ENCODE peak calls at places on chromosomes 13 and 19, in six cellular contexts. X, M, Y, F, T and J are unnamed samples.

GRCh38 chr13:95535243-95535642 is 17.3 kb upstream of the CLDN10 start:
- DNase-seq in X (peak), M (no peak), Y (no peak), F (no peak), T (no peak), J (no peak)

GRCh38 chr19:52007805-52008557 is at the start of gene ZNF615:
- DNase-seq in X (peak), M (peak), Y (peak), F (peak), T (peak), J (peak)

GRCh38 chr13:94324409-94325147 is 154.9 kb downstream of the DCT start:
- DNase-seq in X (no peak), M (no peak), Y (no peak), F (no peak), T (no peak), J (no peak)

GRCh38 chr19:39246951-39247669 is 1.5 kb downstream of the IFNL4 start:
- DNase-seq in X (no peak), M (no peak), Y (no peak), F (no peak), T (no peak), J (no peak)

GRCh38 chr19:13095934-13096890 is 6.4 kb downstream of the LYL1 start:
- DNase-seq in X (peak), M (peak), Y (peak), F (no peak), T (no peak), J (no peak)

GRCh38 chr13:78228940-78229339 is 310.3 kb upstream of the EDNRB start:
- DNase-seq in X (no peak), M (no peak), Y (no peak), F (no peak), T (no peak), J (no peak)

GRCh38 chr19:12065100-12065538 is 588 bp downstream of the ZNF844 start:
- DNase-seq in X (no peak), M (no peak), Y (no peak), F (no peak), T (no peak), J (no peak)

GRCh38 chr19:3980353-3981251 is 4.7 kb downstream of the EEF2 start:
- DNase-seq in X (no peak), M (peak), Y (no peak), F (no peak), T (no peak), J (peak)

GRCh38 chr13:35992964-35993363 is 138.2 kb downstream of the DCLK1 start:
- DNase-seq in X (no peak), M (no peak), Y (no peak), F (no peak), T (no peak), J (no peak)

GRCh38 chr19:56341948-56342347 is 27.3 kb upstream of the ZSCAN5A start:
- DNase-seq in X (no peak), M (no peak), Y (no peak), F (no peak), T (no peak), J (no peak)

GRCh38 chr19:18915639-18916038 is 3.5 kb downstream of the COPE start:
- DNase-seq in X (peak), M (peak), Y (no peak), F (no peak), T (no peak), J (peak)

GRCh38 chr19:12720851-12721655 is 2.7 kb downstream of the TNPO2 start:
- DNase-seq in X (no peak), M (peak), Y (peak), F (no peak), T (no peak), J (no peak)

DNA sequence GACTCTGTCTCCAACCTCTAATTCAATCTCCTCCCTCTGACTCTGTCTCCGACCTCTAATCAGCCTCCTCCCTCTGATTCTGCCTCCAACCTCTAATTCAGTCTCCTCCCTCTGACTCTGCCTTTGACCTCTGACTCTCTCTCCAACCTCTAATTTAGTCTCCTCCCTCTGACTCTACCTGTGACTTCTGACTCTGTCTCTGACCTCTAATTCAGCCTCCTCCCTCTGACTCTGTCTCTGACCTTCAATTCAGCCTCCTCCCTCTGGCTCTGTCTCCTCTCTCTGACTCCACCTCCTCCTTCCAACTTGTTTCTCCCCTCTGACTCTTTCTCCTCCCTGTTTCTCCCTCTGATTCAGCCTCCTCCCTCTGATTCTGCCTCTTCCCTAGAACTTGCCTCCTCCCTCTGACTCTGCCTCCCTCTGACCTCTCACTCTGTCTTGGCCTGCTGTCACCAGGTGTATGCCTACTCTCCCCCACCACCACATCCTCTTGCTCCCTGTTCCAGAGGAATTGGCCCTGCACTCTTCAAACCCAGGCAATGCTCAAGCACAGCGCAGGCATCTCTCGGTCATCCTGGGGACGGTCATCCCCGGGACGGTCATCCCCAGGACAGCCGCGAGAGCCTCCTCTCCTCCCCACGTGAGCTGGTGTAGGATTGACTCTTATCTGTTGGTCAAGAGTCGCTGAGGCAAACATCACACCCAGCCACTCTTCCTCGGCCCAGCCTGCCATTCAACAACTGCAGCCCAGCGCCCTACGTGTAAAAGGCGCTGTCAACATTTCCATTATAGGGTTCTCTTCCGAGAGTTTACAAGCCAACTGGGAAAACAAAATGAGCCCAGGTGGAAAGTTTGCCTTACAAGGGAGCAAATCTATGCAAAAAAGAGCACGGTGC is 60.2 kb downstream of the ZIC5 start:
- DNase-seq in X (no peak), M (no peak), Y (no peak), F (no peak), T (no peak), J (no peak)
- TF ChIP-seq POLR2AphosphoS5 in X (no peak), M (no peak), Y (no peak), F (no peak), T (no peak), J (no peak)

DNA sequence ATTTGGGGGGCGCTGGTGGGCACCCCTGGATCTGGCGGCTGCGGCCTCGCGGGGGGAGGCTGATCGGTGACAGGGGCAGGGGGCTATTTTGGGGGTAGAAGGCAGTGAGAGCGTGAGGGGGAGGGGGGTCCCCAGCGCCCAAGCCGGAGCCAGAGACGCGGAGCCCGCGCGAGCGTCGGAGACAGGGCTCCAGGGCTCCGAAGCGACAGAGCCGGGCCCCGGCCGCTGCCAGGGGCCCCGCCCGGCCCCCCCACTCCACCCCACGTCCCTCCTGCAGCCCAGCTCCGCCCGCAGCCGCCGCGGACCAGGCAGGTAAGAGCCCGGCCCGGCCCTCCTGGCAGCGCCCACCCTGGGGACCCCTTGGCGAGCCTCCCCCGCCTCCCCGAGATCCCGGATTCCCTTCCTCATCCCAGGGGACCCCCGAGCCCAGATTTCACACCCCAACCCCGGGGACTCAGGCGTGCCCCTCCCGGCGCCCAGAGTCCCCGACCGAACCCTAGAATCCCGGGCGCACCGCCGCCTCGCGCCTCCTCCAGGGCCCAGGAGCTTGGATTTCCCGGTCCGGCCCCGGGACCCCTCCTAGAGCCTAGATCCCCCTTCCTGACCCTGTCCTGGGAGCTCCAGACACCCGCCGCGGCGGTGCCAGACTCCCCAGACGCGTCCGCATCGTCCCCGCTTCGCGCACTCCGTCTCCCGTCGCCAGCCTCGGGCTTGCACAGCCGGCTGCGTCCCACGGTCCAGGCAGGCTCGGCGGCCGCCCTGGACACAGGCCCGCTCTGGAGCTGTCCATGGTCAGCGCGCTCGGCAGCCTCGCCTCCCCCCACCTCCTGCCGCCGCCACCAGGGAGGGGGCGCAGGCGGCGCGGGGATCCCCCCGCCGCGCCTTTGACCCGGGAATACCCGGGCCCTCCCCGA is at the start of gene PPFIA3:
- DNase-seq in X (no peak), M (peak), Y (peak), F (no peak), T (no peak), J (no peak)
- TF ChIP-seq GABPA in X (no peak), M (no peak), Y (no peak), F (no peak), T (no peak), J (no peak)

DNA sequence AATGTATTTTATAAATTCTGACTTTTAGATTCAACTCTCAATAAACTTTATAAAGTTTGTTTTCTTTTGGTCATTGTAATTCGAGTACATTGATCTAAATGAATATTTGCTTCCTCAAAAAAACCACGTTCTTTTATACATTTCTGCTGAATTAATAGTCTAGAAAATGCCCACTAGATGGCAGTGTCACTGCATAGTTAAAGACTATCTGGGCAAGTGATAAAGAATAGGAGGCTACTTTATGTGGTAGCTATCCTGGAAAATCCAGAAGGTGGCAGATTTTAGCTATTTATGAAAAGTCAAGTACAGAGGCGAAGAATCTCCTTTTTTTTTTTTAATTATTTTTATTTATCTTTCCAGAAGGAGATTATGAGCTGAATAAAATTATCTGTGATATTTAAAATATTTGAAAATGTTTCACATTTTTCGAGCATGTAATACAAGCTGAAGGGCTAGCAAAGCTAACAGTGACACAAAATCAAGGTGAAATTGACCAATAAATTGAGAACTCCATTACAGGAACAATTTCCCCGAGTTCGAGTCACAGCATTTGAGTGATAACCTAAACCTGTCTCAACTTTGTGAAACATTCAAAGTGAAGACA is 221.8 kb downstream of the OLFM4 start:
- DNase-seq in X (peak), M (peak), Y (peak), F (peak), T (no peak), J (peak)
- TF ChIP-seq CTCF in X (peak), M (peak), Y (peak), F (peak), T (peak), J (peak)

GRCh38 chr13:112713517-112714253 is 23.8 kb downstream of the ATP11A start:
- DNase-seq in X (no peak), M (peak), Y (no peak), F (no peak), T (no peak), J (no peak)

GRCh38 chr13:112710855-112711527 is 21.2 kb downstream of the ATP11A start:
- DNase-seq in X (no peak), M (no peak), Y (no peak), F (no peak), T (no peak), J (no peak)

GRCh38 chr13:112709825-112710783 is 20.3 kb downstream of the ATP11A start:
- DNase-seq in X (no peak), M (no peak), Y (no peak), F (no peak), T (no peak), J (no peak)

GRCh38 chr13:112712451-112712881 is 22.6 kb downstream of the ATP11A start:
- DNase-seq in X (no peak), M (no peak), Y (no peak), F (no peak), T (no peak), J (no peak)

DNA sequence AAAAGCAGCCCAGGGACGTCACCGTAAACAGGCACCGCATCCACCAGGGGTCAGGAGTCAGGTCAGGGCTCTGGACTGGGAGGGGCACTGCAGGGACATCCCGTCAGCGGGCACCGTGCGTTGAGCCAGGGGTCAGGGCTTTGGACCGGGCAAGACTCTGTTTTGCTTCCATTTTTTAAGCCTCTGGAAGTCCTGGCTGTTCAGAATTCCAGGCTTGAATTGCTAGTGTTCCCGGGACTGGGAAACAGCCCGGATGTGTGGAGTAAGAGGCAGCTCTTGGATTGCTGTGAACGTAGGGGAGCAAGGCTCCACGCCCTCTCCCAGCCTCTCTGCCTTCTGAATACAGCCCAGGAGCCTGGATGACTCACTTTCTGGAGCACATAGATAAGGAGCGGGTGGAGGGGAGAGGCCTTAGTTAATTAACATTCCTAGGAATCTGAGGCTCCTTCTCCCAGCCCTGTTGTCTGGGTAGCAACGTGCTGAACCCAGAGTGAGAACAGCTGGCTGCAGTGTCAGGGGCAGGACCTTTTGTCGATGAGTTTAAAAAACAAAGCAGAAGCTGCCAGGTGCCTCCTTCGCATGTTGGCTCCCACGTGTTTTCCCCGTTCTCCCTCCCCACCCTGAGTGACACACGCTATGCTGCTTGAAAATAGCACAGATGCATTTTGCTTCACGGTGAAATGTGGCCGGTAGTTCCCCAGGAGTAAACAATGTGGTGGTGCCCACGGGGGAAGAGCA is 21.9 kb downstream of the ATP11A start:
- DNase-seq in X (peak), M (no peak), Y (peak), F (no peak), T (peak), J (no peak)
- TF ChIP-seq POLR2AphosphoS5 in X (no peak), M (peak), Y (peak), F (no peak), T (peak), J (no peak)

GRCh38 chr19:10390652-10391286 is 10.4 kb upstream of the TYK2 start:
- DNase-seq in X (peak), M (peak), Y (peak), F (no peak), T (no peak), J (peak)
- TF ChIP-seq GABPA in X (no peak), M (no peak), Y (no peak), F (no peak), T (no peak), J (no peak)

GRCh38 chr19:14542721-14543328 is 13.4 kb downstream of the TECR start:
- DNase-seq in X (no peak), M (peak), Y (peak), F (no peak), T (no peak), J (peak)
- TF ChIP-seq CTCF in X (no peak), M (no peak), Y (no peak), F (no peak), T (no peak), J (no peak)